ENCODE peak calls at places on chromosomes 3 and 15, in nine cellular contexts. M is NCI-H187 treated with DMSO at 0.1 percent for 48 hours, N is fibroblast of mammary gland, E is glutamatergic neuron, G is NCI-H2081, S is mucosa of gallbladder, O is NCI-H2227 treated with DMSO at 0.1 percent for 48 hours, J is SK-N-SH, P is NCI-H774. R is an unnamed sample.
A peak's percentile ranks its signal among the peaks of the same experiment; 100 is the strongest.

GRCh38 chr3:48694610-48695051 is 8.9 kb upstream of the NCKIPSD start:
- DNase-seq in M (no peak), N (peak; percentile 90), E (no peak), G (no peak), S (peak; percentile 81), O (no peak), J (peak; percentile 41), P (no peak), R (no peak)

GRCh38 chr15:58590236-58590635 is 158.4 kb downstream of the LIPC start:
- DNase-seq in M (no peak), N (no peak), E (no peak), G (no peak), S (no peak), O (no peak), J (no peak), P (no peak), R (no peak)

GRCh38 chr3:146469206-146470017 is at the start of gene PLSCR2:
- DNase-seq in M (no peak), N (peak; percentile 35), E (peak; percentile 68), G (peak; percentile 71), S (peak; percentile 73), O (no peak), J (peak; percentile 40), P (peak; percentile 97), R (peak; percentile 84)

GRCh38 chr3:191369081-191370010 is 39.0 kb upstream of the UTS2B start:
- DNase-seq in M (no peak), N (peak; percentile 67), E (no peak), G (no peak), S (no peak), O (no peak), J (no peak), P (no peak), R (no peak)

GRCh38 chr15:39180494-39180930 is 400.4 kb upstream of the THBS1 start:
- DNase-seq in M (no peak), N (peak; percentile 77), E (no peak), G (no peak), S (no peak), O (no peak), J (no peak), P (no peak), R (no peak)

GRCh38 chr15:67006089-67007065 is 59.0 kb upstream of the SMAD3 start:
- DNase-seq in M (no peak), N (peak; percentile 30), E (no peak), G (no peak), S (no peak), O (no peak), J (no peak), P (no peak), R (no peak)

GRCh38 chr3:51340311-51340829 is 44.7 kb upstream of the MANF start:
- DNase-seq in M (no peak), N (peak; percentile 94), E (no peak), G (no peak), S (peak; percentile 16), O (no peak), J (no peak), P (no peak), R (no peak)

GRCh38 chr3:46848271-46849097 is 14.8 kb downstream of the MYL3 start:
- DNase-seq in M (no peak), N (peak; percentile 91), E (peak; percentile 31), G (no peak), S (no peak), O (no peak), J (no peak), P (no peak), R (no peak)

GRCh38 chr3:138682674-138683073 is 74.1 kb downstream of the FAIM start:
- DNase-seq in M (no peak), N (no peak), E (no peak), G (no peak), S (no peak), O (no peak), J (no peak), P (no peak), R (no peak)

GRCh38 chr3:170033489-170033888 is 4.3 kb upstream of the GPR160 start:
- DNase-seq in M (no peak), N (no peak), E (no peak), G (no peak), S (no peak), O (no peak), J (no peak), P (no peak), R (no peak)

GRCh38 chr3:39291903-39292329 is 12.1 kb upstream of the CX3CR1 start:
- DNase-seq in M (no peak), N (peak; percentile 43), E (peak; percentile 87), G (peak; percentile 37), S (peak; percentile 62), O (no peak), J (peak; percentile 76), P (no peak), R (peak; percentile 34)

GRCh38 chr3:156216852-156217251 is 96.5 kb downstream of the KCNAB1 start:
- DNase-seq in M (no peak), N (no peak), E (no peak), G (peak; percentile 14), S (no peak), O (peak; percentile 96), J (no peak), P (peak; percentile 45), R (peak; percentile 45)

GRCh38 chr15:31306036-31306425 is 20.6 kb upstream of the KLF13 start:
- DNase-seq in M (no peak), N (no peak), E (no peak), G (no peak), S (peak; percentile 2), O (no peak), J (peak; percentile 70), P (no peak), R (no peak)

GRCh38 chr15:43318990-43319771 is 11.2 kb downstream of the LCMT2 start:
- DNase-seq in M (no peak), N (no peak), E (no peak), G (no peak), S (no peak), O (no peak), J (no peak), P (no peak), R (no peak)